ENCODE peak calls at places on chromosome 2, in five cellular contexts. M, A, B, P and K are unnamed samples.

GRCh38 chr2:191560594-191560993 is 117.3 kb upstream of the NABP1 start:
- DNase-seq in M (no peak), A (no peak), B (no peak), P (no peak), K (no peak)

GRCh38 chr2:222569826-222570225 is 86.1 kb downstream of the FARSB start:
- DNase-seq in M (peak), A (no peak), B (no peak), P (no peak), K (peak)

GRCh38 chr2:197137234-197137633 is 173.3 kb downstream of the ANKRD44 start:
- DNase-seq in M (peak), A (no peak), B (no peak), P (no peak), K (peak)

GRCh38 chr2:102080451-102081054 is 62.0 kb upstream of the IL1R1 start:
- DNase-seq in M (peak), A (no peak), B (no peak), P (no peak), K (peak)

GRCh38 chr2:132645176-132645575 is 24.8 kb downstream of the LYPD1 start:
- DNase-seq in M (no peak), A (no peak), B (no peak), P (no peak), K (no peak)

GRCh38 chr2:236177604-236177966 is 9.4 kb upstream of the GBX2 start:
- DNase-seq in M (peak), A (no peak), B (no peak), P (peak), K (peak)

GRCh38 chr2:114111329-114111728 is 221.4 kb downstream of the ACTR3 start:
- DNase-seq in M (no peak), A (no peak), B (no peak), P (no peak), K (no peak)

GRCh38 chr2:226799976-226800940 is 638 bp upstream of the IRS1 start:
- DNase-seq in M (peak), A (peak), B (no peak), P (no peak), K (no peak)